ENCODE peak calls at places on chromosomes 5 and 9, in five cellular contexts. S, B, W, C and X are unnamed samples.
A peak's percentile ranks its signal among the peaks of the same experiment; 100 is the strongest.

GRCh38 chr9:6901179-6901578 is 143.4 kb downstream of the KDM4C start:
- DNase-seq in W (no peak), S (no peak), B (no peak), C (no peak), X (no peak)

GRCh38 chr5:52077941-52078825 is 694.9 kb downstream of the ISL1 start:
- DNase-seq in B (no peak), C (no peak), S (no peak), W (no peak), X (no peak)

GRCh38 chr5:155466851-155467250 is 453.3 kb downstream of the KIF4B start:
- DNase-seq in S (no peak), W (no peak), C (no peak), B (no peak), X (no peak)

GRCh38 chr9:90022474-90022873 is 417.7 kb downstream of the GADD45G start:
- DNase-seq in W (no peak), C (no peak), S (no peak), B (no peak), X (no peak)

GRCh38 chr5:143922718-143923117 is 110.8 kb downstream of the HMHB1 start:
- DNase-seq in S (no peak), C (no peak), W (peak; percentile 65), B (peak; percentile 20), X (no peak)

GRCh38 chr9:116471093-116471906 is 215.8 kb upstream of the TRIM32 start:
- DNase-seq in W (peak; percentile 53), B (peak; percentile 20), S (no peak), C (no peak), X (no peak)

GRCh38 chr5:179613460-179614071 is 9.9 kb downstream of the HNRNPH1 start:
- DNase-seq in W (no peak), B (no peak), S (no peak), C (peak; percentile 49), X (no peak)

GRCh38 chr5:65874241-65874640 is 52.1 kb upstream of the ERBIN start:
- DNase-seq in B (no peak), W (peak; percentile 72), S (no peak), C (no peak), X (no peak)

GRCh38 chr5:140311011-140311467 is 8.1 kb upstream of the PFDN1 start:
- DNase-seq in C (no peak), S (no peak), B (no peak), W (peak; percentile 96), X (no peak)

GRCh38 chr9:126498331-126498730 is 115.4 kb upstream of the LMX1B start:
- DNase-seq in W (no peak), C (peak; percentile 66), S (no peak), B (no peak), X (no peak)

GRCh38 chr5:27137329-27137728 is 98.9 kb upstream of the CDH9 start:
- DNase-seq in W (no peak), S (no peak), C (no peak), B (no peak), X (no peak)

GRCh38 chr5:128535225-128535624 is 2.8 kb downstream of the FBN2 start:
- DNase-seq in C (no peak), B (no peak), W (no peak), S (no peak), X (no peak)

GRCh38 chr5:57575839-57576238 is 93.2 kb upstream of the ACTBL2 start:
- DNase-seq in W (no peak), B (no peak), C (no peak), S (no peak), X (no peak)

GRCh38 chr9:18126776-18127175 is 347.2 kb upstream of the ADAMTSL1 start:
- DNase-seq in C (no peak), B (no peak), W (no peak), S (no peak), X (no peak)

GRCh38 chr9:34413229-34413852 is 36.6 kb upstream of the MYORG start:
- DNase-seq in W (peak; percentile 43), C (no peak), B (peak; percentile 20), S (no peak), X (no peak)

GRCh38 chr5:33195431-33196128 is 245.2 kb upstream of the TARS1 start:
- DNase-seq in S (no peak), C (no peak), B (no peak), W (peak; percentile 63), X (no peak)

GRCh38 chr5:135615171-135615570 is 36.4 kb upstream of the CXCL14 start:
- DNase-seq in C (no peak), S (no peak), B (no peak), W (no peak), X (no peak)

GRCh38 chr9:135157856-135158571 is 70.5 kb downstream of the OLFM1 start:
- DNase-seq in S (no peak), C (no peak), W (no peak), B (no peak), X (no peak)

GRCh38 chr9:123401879-123402513 is 46.0 kb downstream of the CRB2 start:
- DNase-seq in S (no peak), W (peak; percentile 57), C (no peak), B (peak; percentile 19), X (peak; percentile 87)

GRCh38 chr5:172361566-172362238 is 78.1 kb upstream of the UBTD2 start:
- DNase-seq in S (no peak), B (peak; percentile 50), C (no peak), W (peak; percentile 100), X (peak; percentile 65)

GRCh38 chr5:168830833-168831232 is 251.7 kb upstream of the PANK3 start:
- DNase-seq in S (no peak), C (no peak), B (no peak), W (no peak), X (no peak)

GRCh38 chr9:12863624-12864023 is 88.8 kb downstream of the LURAP1L start:
- DNase-seq in W (no peak), C (no peak), S (no peak), B (no peak), X (no peak)

GRCh38 chr9:87662808-87663528 is 63.0 kb upstream of the CTSL start:
- DNase-seq in W (peak; percentile 44), C (no peak), B (peak; percentile 81), S (peak; percentile 72), X (peak; percentile 98)

GRCh38 chr5:124960266-124960665 is 213.8 kb upstream of the ZNF608 start:
- DNase-seq in W (no peak), S (no peak), B (no peak), C (no peak), X (no peak)

GRCh38 chr9:31334837-31335528 is 1049.5 kb upstream of the ACO1 start:
- DNase-seq in W (no peak), C (no peak), B (no peak), S (no peak), X (no peak)

GRCh38 chr5:160439205-160439600 is 17.5 kb downstream of the PTTG1 start:
- DNase-seq in B (peak; percentile 92), W (peak; percentile 64), C (peak; percentile 95), S (peak; percentile 71), X (peak; percentile 66)

DNA sequence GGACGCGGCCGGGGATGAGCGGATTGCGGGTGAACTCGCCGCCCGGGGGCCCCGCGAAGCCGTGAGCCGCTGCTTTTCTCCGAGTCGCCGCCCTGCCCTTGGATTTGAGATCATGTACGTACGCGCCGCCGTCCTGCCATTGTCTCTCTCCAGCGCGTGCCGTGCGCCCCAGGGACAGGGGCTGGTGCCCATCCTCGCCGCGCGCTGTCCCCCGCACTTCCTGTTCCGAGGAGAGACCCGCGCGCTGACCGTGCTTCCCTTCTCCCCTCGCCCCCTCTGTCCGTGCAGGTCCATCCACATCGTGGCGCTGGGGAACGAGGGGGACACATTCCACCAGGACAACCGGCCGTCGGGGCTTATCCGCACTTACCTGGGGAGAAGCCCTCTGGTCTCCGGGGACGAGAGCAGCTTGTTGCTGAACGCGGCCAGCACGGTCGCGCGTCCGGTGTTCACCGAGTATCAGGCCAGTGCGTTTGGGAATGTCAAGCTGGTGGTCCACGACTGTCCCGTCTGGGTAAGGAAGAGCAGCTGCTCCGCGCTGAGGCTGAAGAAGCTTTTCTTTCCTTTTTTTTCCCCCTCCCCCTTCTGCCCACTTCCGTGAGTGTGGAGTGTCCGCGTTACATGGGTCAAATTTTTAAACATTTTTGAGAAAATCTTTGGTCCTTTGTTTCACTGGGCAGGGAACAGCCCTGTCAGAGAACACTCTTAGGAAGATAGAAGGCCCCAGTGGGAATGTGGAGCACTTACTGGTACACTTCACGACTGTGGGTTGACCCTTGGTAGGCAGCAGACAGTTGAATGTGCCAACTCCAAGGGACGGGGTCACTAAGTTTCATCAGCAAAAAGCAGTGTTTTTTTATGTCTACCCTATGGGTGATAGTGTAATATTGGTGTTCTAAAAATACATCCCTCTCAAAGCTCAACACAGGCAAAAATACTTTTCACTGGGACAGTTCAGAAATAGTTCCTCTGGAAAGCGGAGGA is 727 bp downstream of the RHOBTB3 start:
- DNase-seq in W (peak; percentile 34), S (peak; percentile 29), B (peak; percentile 34), C (peak; percentile 89), X (no peak)
- TF ChIP-seq POLR2A in W (no peak), S (no peak), B (peak; percentile 15), C (no peak), X (no peak)

DNA sequence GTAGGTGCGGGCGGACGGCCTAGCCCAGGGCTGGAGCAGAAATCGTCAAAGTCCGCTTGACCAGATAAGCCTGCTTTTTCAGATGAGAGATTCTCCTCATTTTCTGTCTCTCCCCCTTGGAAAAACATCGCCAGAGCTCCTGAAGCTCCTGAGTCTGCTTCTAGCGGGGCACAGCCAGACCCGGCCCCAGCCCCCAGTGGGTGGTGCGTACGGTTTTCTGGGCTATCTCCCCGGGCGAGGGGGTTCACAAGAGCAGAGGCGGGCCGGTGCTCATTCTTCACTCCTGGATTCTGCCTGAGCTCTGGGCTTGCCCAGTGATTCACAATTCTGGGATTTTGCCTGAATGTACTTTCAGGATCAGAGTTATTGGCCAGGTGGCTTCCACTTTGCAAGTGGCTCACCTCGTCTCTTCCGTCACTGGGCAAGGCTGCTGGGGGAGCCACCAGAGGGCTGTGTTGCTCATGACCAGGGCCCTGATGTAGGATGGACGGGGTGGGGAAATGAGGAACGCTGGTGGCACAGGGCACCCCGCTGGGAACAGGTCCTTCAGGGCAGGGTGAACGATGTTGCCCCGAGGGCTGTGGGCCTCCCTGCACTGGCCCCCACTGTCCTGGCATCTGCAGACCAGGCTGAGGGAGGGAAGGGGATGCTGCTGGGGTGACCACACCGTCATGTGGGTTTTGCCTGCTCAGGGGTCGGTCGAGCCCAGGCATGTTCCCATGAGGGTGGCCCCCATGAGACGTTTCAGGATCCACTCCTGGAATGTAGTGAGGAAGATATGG is 6.3 kb downstream of the SEC16A start:
- DNase-seq in S (no peak), W (no peak), C (no peak), B (no peak), X (no peak)
- TF ChIP-seq POLR2A in S (no peak), W (no peak), C (no peak), B (no peak), X (no peak)

GRCh38 chr9:78437721-78438610 is 141.0 kb downstream of the PSAT1 start:
- DNase-seq in W (no peak), B (no peak), C (no peak), S (no peak), X (no peak)
- TF ChIP-seq POLR2A in W (no peak), B (no peak), C (no peak), S (no peak), X (no peak)

DNA sequence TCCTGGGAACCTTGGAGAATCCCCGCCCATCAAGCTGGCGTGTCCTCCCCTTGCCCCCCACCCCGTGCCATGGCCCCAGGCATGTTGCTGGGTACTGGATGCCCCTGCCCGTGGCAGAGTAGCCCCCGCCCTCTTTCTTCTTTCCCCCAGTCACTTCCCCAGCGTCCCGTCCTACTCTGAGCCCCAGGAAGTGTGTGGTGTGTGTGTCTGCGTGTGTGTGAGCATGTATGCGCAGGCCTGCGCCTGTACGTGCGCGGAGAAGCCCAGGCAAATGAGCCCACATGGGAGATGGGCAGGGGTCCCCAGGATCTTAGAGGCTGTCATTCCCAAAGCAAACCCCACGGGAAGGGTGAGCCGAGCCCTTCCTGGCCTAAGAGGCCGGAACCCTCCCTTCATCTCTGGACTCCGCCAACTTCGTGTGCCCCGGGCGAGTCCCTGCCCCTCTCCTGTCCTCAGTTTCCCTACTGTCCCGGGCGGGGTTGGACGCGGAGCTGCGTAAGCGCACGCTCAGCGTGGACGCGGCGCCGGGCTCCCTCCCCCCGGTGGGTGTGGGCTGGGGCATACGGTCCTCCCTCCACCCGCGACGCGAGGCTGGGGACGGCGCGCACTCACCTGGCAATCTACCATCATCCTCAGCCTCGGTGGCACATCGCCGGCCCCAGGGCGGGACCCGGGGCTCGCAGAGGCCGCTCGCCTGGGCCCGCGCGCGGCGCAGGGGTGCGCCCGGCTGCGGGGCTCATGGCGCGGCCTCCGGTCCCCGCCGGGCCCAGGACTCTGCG is 15.2 kb downstream of the GBGT1 start:
- DNase-seq in B (no peak), C (peak; percentile 93), S (peak; percentile 38), W (peak; percentile 38), X (peak; percentile 64)
- TF ChIP-seq POLR2A in B (no peak), C (no peak), S (no peak), W (peak; percentile 61), X (peak; percentile 15)